ENCODE peak calls at places on chromosomes 4 and X, in eight cellular contexts. V, I, P, L, D, W, Y and U are unnamed samples.

GRCh38 chrX:96563663-96564062 is 121.0 kb upstream of the DIAPH2 start:
- DNase-seq in V (no peak), I (no peak), P (no peak), L (no peak), D (no peak), W (no peak), Y (peak), U (peak)

GRCh38 chr4:87961993-87962791 is 13.3 kb upstream of the SPP1 start:
- DNase-seq in V (no peak), I (no peak), P (no peak), L (no peak), D (no peak), W (no peak), Y (no peak), U (no peak)

GRCh38 chrX:143462696-143463095 is 54.6 kb downstream of the SPANXN3 start:
- DNase-seq in V (no peak), I (no peak), P (no peak), L (no peak), D (no peak), W (no peak), Y (no peak), U (no peak)

GRCh38 chrX:11499076-11500044 is 166.4 kb downstream of the ARHGAP6 start:
- DNase-seq in V (no peak), I (no peak), P (no peak), L (no peak), D (no peak), W (no peak), Y (no peak), U (no peak)

GRCh38 chrX:15310117-15310516 is 5.3 kb downstream of the ASB11 start:
- DNase-seq in V (peak), I (no peak), P (no peak), L (no peak), D (no peak), W (no peak), Y (peak), U (no peak)

GRCh38 chr4:150253416-150253815 is 175.2 kb downstream of the DCLK2 start:
- DNase-seq in V (no peak), I (no peak), P (no peak), L (no peak), D (no peak), W (no peak), Y (no peak), U (no peak)

GRCh38 chrX:120213438-120214265 is 37.0 kb upstream of the ZBTB33 start:
- DNase-seq in V (no peak), I (peak), P (peak), L (peak), D (peak), W (peak), Y (peak), U (peak)

GRCh38 chrX:74523224-74523623 is 91.2 kb downstream of the RLIM start:
- DNase-seq in V (no peak), I (no peak), P (no peak), L (no peak), D (no peak), W (no peak), Y (no peak), U (no peak)